ENCODE peak calls at places on chromosomes 4 and X, in ten cellular contexts. S is GM06990; J is NCI-H446; W is occipital lobe; F is cardiac muscle cell; Z is non-pigmented ciliary epithelial cell; T is A549; G is effector memory CD8-positive, alpha-beta T cell; N is progenitor cell of endocrine pancreas; K is activated naive CD8-positive, alpha-beta T cell treated with anti-CD3 and anti-CD28 coated beads for 36 hours. H is an unnamed sample.

GRCh38 chr4:55032788-55033187 is 92.6 kb downstream of the KDR start:
- DNase-seq in S (no peak), N (no peak), T (no peak), W (no peak), J (no peak), Z (no peak), G (no peak), K (no peak), F (peak; percentile 47), H (no peak)

GRCh38 chr4:153432971-153433752 is 33.0 kb upstream of the TMEM131L start:
- DNase-seq in T (peak; percentile 43), S (peak; percentile 77), Z (peak; percentile 47), N (no peak), J (no peak), K (peak; percentile 81), F (peak; percentile 95), G (peak; percentile 63), W (peak; percentile 1), H (peak; percentile 83)

GRCh38 chr4:53637348-53637747 is 46.1 kb upstream of the LNX1 start:
- DNase-seq in T (no peak), N (no peak), S (no peak), Z (no peak), F (no peak), J (no peak), G (no peak), K (no peak), W (no peak), H (no peak)

GRCh38 chr4:98663226-98664006 is 5.0 kb upstream of the TSPAN5 start:
- DNase-seq in G (peak; percentile 39), N (no peak), J (no peak), Z (no peak), W (no peak), F (no peak), K (peak; percentile 77), T (no peak), S (peak; percentile 66), H (no peak)

GRCh38 chr4:186643501-186644315 is 79.9 kb downstream of the FAT1 start:
- DNase-seq in K (no peak), N (no peak), Z (no peak), W (no peak), T (peak; percentile 71), S (no peak), F (peak; percentile 76), J (no peak), G (no peak), H (no peak)

GRCh38 chr4:146927710-146928109 is 18.0 kb downstream of the TTC29 start:
- DNase-seq in S (no peak), K (no peak), F (no peak), T (no peak), G (no peak), N (no peak), Z (no peak), W (no peak), J (no peak), H (no peak)

GRCh38 chr4:52873191-52873590 is 11.1 kb downstream of the RASL11B start:
- DNase-seq in N (no peak), T (no peak), S (no peak), Z (no peak), K (no peak), F (peak; percentile 32), W (no peak), J (no peak), G (no peak), H (peak; percentile 28)

GRCh38 chrX:6505960-6506359 is 29.0 kb downstream of the VCX3A start:
- DNase-seq in G (no peak), K (no peak), Z (no peak), S (no peak), F (no peak), W (no peak), T (no peak), N (no peak), J (no peak), H (no peak)